ENCODE peak calls at places on chromosomes 12 and 14, in ten cellular contexts. One of them, this sample, is unnamed.

GRCh38 chr14:92513204-92513965 is at the start of gene RIN3:
- DNase-seq in H1: peak; percentile 72
- DNase-seq in EL: peak; percentile 78
- DNase-seq in activated CD4-positive, alpha-beta T cell treated with anti-CD3 and anti-CD28 coated beads for 4 hours: peak; percentile 30
- DNase-seq in M059J: peak; percentile 67
- DNase-seq in stimulated activated CD4-positive, alpha-beta T cell treated with anti-CD3 and anti-CD28 coated beads, Interleukin-15, amount 100 ng/mL, for 1 hour: peak; percentile 24
- DNase-seq in naive thymus-derived CD4-positive, alpha-beta T cell: peak; percentile 43
- DNase-seq in brain microvascular endothelial cell: peak; percentile 34
- DNase-seq in MV-4-11: no peak
- DNase-seq in Panc1: no peak
- DNase-seq in this sample: peak; percentile 64

GRCh38 chr14:80956922-80957321 is 1.5 kb downstream of the TSHR start:
- DNase-seq in H1: no peak
- DNase-seq in MV-4-11: peak; percentile 49
- DNase-seq in EL: no peak
- DNase-seq in naive thymus-derived CD4-positive, alpha-beta T cell: no peak
- DNase-seq in activated CD4-positive, alpha-beta T cell treated with anti-CD3 and anti-CD28 coated beads for 4 hours: no peak
- DNase-seq in M059J: no peak
- DNase-seq in brain microvascular endothelial cell: no peak
- DNase-seq in stimulated activated CD4-positive, alpha-beta T cell treated with anti-CD3 and anti-CD28 coated beads, Interleukin-15, amount 100 ng/mL, for 1 hour: no peak
- DNase-seq in Panc1: no peak
- DNase-seq in this sample: no peak

GRCh38 chr12:65459545-65459944 is 181.1 kb downstream of the MSRB3 start:
- DNase-seq in naive thymus-derived CD4-positive, alpha-beta T cell: no peak
- DNase-seq in MV-4-11: no peak
- DNase-seq in H1: no peak
- DNase-seq in stimulated activated CD4-positive, alpha-beta T cell treated with anti-CD3 and anti-CD28 coated beads, Interleukin-15, amount 100 ng/mL, for 1 hour: no peak
- DNase-seq in EL: no peak
- DNase-seq in activated CD4-positive, alpha-beta T cell treated with anti-CD3 and anti-CD28 coated beads for 4 hours: no peak
- DNase-seq in brain microvascular endothelial cell: no peak
- DNase-seq in M059J: no peak
- DNase-seq in Panc1: no peak
- DNase-seq in this sample: no peak

GRCh38 chr14:64841772-64842490 is 37.8 kb downstream of the SPTB start:
- DNase-seq in EL: no peak
- DNase-seq in activated CD4-positive, alpha-beta T cell treated with anti-CD3 and anti-CD28 coated beads for 4 hours: no peak
- DNase-seq in MV-4-11: no peak
- DNase-seq in stimulated activated CD4-positive, alpha-beta T cell treated with anti-CD3 and anti-CD28 coated beads, Interleukin-15, amount 100 ng/mL, for 1 hour: no peak
- DNase-seq in Panc1: no peak
- DNase-seq in naive thymus-derived CD4-positive, alpha-beta T cell: no peak
- DNase-seq in H1: no peak
- DNase-seq in brain microvascular endothelial cell: no peak
- DNase-seq in M059J: peak; percentile 53
- DNase-seq in this sample: no peak

GRCh38 chr14:102926104-102926503 is 3.6 kb downstream of the AMN start:
- DNase-seq in MV-4-11: no peak
- DNase-seq in stimulated activated CD4-positive, alpha-beta T cell treated with anti-CD3 and anti-CD28 coated beads, Interleukin-15, amount 100 ng/mL, for 1 hour: no peak
- DNase-seq in naive thymus-derived CD4-positive, alpha-beta T cell: no peak
- DNase-seq in brain microvascular endothelial cell: no peak
- DNase-seq in H1: no peak
- DNase-seq in Panc1: no peak
- DNase-seq in EL: no peak
- DNase-seq in activated CD4-positive, alpha-beta T cell treated with anti-CD3 and anti-CD28 coated beads for 4 hours: no peak
- DNase-seq in M059J: no peak
- DNase-seq in this sample: no peak

GRCh38 chr14:99672506-99673327 is 11.4 kb upstream of the CYP46A1 start:
- DNase-seq in activated CD4-positive, alpha-beta T cell treated with anti-CD3 and anti-CD28 coated beads for 4 hours: no peak
- DNase-seq in Panc1: no peak
- DNase-seq in M059J: no peak
- DNase-seq in brain microvascular endothelial cell: no peak
- DNase-seq in EL: no peak
- DNase-seq in MV-4-11: peak; percentile 63
- DNase-seq in naive thymus-derived CD4-positive, alpha-beta T cell: no peak
- DNase-seq in H1: no peak
- DNase-seq in stimulated activated CD4-positive, alpha-beta T cell treated with anti-CD3 and anti-CD28 coated beads, Interleukin-15, amount 100 ng/mL, for 1 hour: no peak
- DNase-seq in this sample: no peak

GRCh38 chr12:57726151-57726883 is 12.2 kb downstream of the AGAP2 start:
- DNase-seq in Panc1: no peak
- DNase-seq in MV-4-11: no peak
- DNase-seq in M059J: peak; percentile 80
- DNase-seq in naive thymus-derived CD4-positive, alpha-beta T cell: peak; percentile 32
- DNase-seq in brain microvascular endothelial cell: peak; percentile 79
- DNase-seq in stimulated activated CD4-positive, alpha-beta T cell treated with anti-CD3 and anti-CD28 coated beads, Interleukin-15, amount 100 ng/mL, for 1 hour: no peak
- DNase-seq in activated CD4-positive, alpha-beta T cell treated with anti-CD3 and anti-CD28 coated beads for 4 hours: no peak
- DNase-seq in EL: peak; percentile 91
- DNase-seq in H1: peak; percentile 95
- DNase-seq in this sample: peak; percentile 96

GRCh38 chr14:22113401-22113800 is 439.8 kb upstream of the OR4E1 start:
- DNase-seq in naive thymus-derived CD4-positive, alpha-beta T cell: no peak
- DNase-seq in Panc1: no peak
- DNase-seq in M059J: no peak
- DNase-seq in brain microvascular endothelial cell: no peak
- DNase-seq in H1: no peak
- DNase-seq in activated CD4-positive, alpha-beta T cell treated with anti-CD3 and anti-CD28 coated beads for 4 hours: no peak
- DNase-seq in stimulated activated CD4-positive, alpha-beta T cell treated with anti-CD3 and anti-CD28 coated beads, Interleukin-15, amount 100 ng/mL, for 1 hour: no peak
- DNase-seq in EL: no peak
- DNase-seq in MV-4-11: no peak
- DNase-seq in this sample: no peak

GRCh38 chr14:99909500-99910064 is 116.4 kb downstream of the EML1 start:
- DNase-seq in H1: peak; percentile 31
- DNase-seq in M059J: no peak
- DNase-seq in Panc1: no peak
- DNase-seq in MV-4-11: no peak
- DNase-seq in brain microvascular endothelial cell: no peak
- DNase-seq in EL: peak; percentile 18
- DNase-seq in stimulated activated CD4-positive, alpha-beta T cell treated with anti-CD3 and anti-CD28 coated beads, Interleukin-15, amount 100 ng/mL, for 1 hour: no peak
- DNase-seq in naive thymus-derived CD4-positive, alpha-beta T cell: no peak
- DNase-seq in activated CD4-positive, alpha-beta T cell treated with anti-CD3 and anti-CD28 coated beads for 4 hours: no peak
- DNase-seq in this sample: peak; percentile 5

GRCh38 chr12:119171691-119172090 is 7.0 kb upstream of the HSPB8 start:
- DNase-seq in stimulated activated CD4-positive, alpha-beta T cell treated with anti-CD3 and anti-CD28 coated beads, Interleukin-15, amount 100 ng/mL, for 1 hour: no peak
- DNase-seq in MV-4-11: no peak
- DNase-seq in EL: no peak
- DNase-seq in brain microvascular endothelial cell: no peak
- DNase-seq in Panc1: no peak
- DNase-seq in naive thymus-derived CD4-positive, alpha-beta T cell: no peak
- DNase-seq in activated CD4-positive, alpha-beta T cell treated with anti-CD3 and anti-CD28 coated beads for 4 hours: no peak
- DNase-seq in H1: no peak
- DNase-seq in M059J: no peak
- DNase-seq in this sample: no peak

GRCh38 chr14:104827173-104828055 is 26.5 kb downstream of the ZBTB42 start:
- DNase-seq in H1: peak; percentile 89
- DNase-seq in EL: peak; percentile 34
- DNase-seq in MV-4-11: peak; percentile 28
- DNase-seq in M059J: no peak
- DNase-seq in Panc1: no peak
- DNase-seq in stimulated activated CD4-positive, alpha-beta T cell treated with anti-CD3 and anti-CD28 coated beads, Interleukin-15, amount 100 ng/mL, for 1 hour: peak; percentile 16
- DNase-seq in activated CD4-positive, alpha-beta T cell treated with anti-CD3 and anti-CD28 coated beads for 4 hours: peak; percentile 50
- DNase-seq in naive thymus-derived CD4-positive, alpha-beta T cell: peak; percentile 54
- DNase-seq in brain microvascular endothelial cell: no peak
- DNase-seq in this sample: peak; percentile 64

GRCh38 chr14:60654303-60654925 is 5.1 kb upstream of the SIX1 start:
- DNase-seq in M059J: peak; percentile 48
- DNase-seq in brain microvascular endothelial cell: no peak
- DNase-seq in activated CD4-positive, alpha-beta T cell treated with anti-CD3 and anti-CD28 coated beads for 4 hours: no peak
- DNase-seq in stimulated activated CD4-positive, alpha-beta T cell treated with anti-CD3 and anti-CD28 coated beads, Interleukin-15, amount 100 ng/mL, for 1 hour: no peak
- DNase-seq in H1: no peak
- DNase-seq in MV-4-11: no peak
- DNase-seq in EL: peak; percentile 81
- DNase-seq in naive thymus-derived CD4-positive, alpha-beta T cell: no peak
- DNase-seq in Panc1: no peak
- DNase-seq in this sample: no peak

GRCh38 chr12:125300249-125300648 is 235.0 kb downstream of the AACS start:
- DNase-seq in M059J: no peak
- DNase-seq in EL: no peak
- DNase-seq in H1: no peak
- DNase-seq in naive thymus-derived CD4-positive, alpha-beta T cell: no peak
- DNase-seq in brain microvascular endothelial cell: no peak
- DNase-seq in Panc1: no peak
- DNase-seq in stimulated activated CD4-positive, alpha-beta T cell treated with anti-CD3 and anti-CD28 coated beads, Interleukin-15, amount 100 ng/mL, for 1 hour: no peak
- DNase-seq in MV-4-11: no peak
- DNase-seq in activated CD4-positive, alpha-beta T cell treated with anti-CD3 and anti-CD28 coated beads for 4 hours: no peak
- DNase-seq in this sample: no peak

GRCh38 chr12:105554223-105554678 is 223.8 kb downstream of the C12orf75 start:
- DNase-seq in brain microvascular endothelial cell: no peak
- DNase-seq in Panc1: no peak
- DNase-seq in activated CD4-positive, alpha-beta T cell treated with anti-CD3 and anti-CD28 coated beads for 4 hours: no peak
- DNase-seq in MV-4-11: no peak
- DNase-seq in H1: no peak
- DNase-seq in stimulated activated CD4-positive, alpha-beta T cell treated with anti-CD3 and anti-CD28 coated beads, Interleukin-15, amount 100 ng/mL, for 1 hour: no peak
- DNase-seq in naive thymus-derived CD4-positive, alpha-beta T cell: no peak
- DNase-seq in M059J: peak; percentile 78
- DNase-seq in EL: no peak
- DNase-seq in this sample: no peak

GRCh38 chr12:50579757-50580267 is 75.0 kb downstream of the DIP2B start:
- DNase-seq in Panc1: no peak
- DNase-seq in brain microvascular endothelial cell: no peak
- DNase-seq in activated CD4-positive, alpha-beta T cell treated with anti-CD3 and anti-CD28 coated beads for 4 hours: no peak
- DNase-seq in EL: peak; percentile 23
- DNase-seq in naive thymus-derived CD4-positive, alpha-beta T cell: no peak
- DNase-seq in stimulated activated CD4-positive, alpha-beta T cell treated with anti-CD3 and anti-CD28 coated beads, Interleukin-15, amount 100 ng/mL, for 1 hour: no peak
- DNase-seq in MV-4-11: peak; percentile 43
- DNase-seq in M059J: peak; percentile 86
- DNase-seq in H1: no peak
- DNase-seq in this sample: no peak

GRCh38 chr12:70553391-70553859 is 83.8 kb downstream of the PTPRB start:
- DNase-seq in MV-4-11: no peak
- DNase-seq in brain microvascular endothelial cell: no peak
- DNase-seq in M059J: no peak
- DNase-seq in EL: no peak
- DNase-seq in activated CD4-positive, alpha-beta T cell treated with anti-CD3 and anti-CD28 coated beads for 4 hours: no peak
- DNase-seq in Panc1: no peak
- DNase-seq in naive thymus-derived CD4-positive, alpha-beta T cell: no peak
- DNase-seq in stimulated activated CD4-positive, alpha-beta T cell treated with anti-CD3 and anti-CD28 coated beads, Interleukin-15, amount 100 ng/mL, for 1 hour: no peak
- DNase-seq in H1: no peak
- DNase-seq in this sample: no peak

GRCh38 chr12:63668028-63668799 is at the start of gene DPY19L2:
- DNase-seq in activated CD4-positive, alpha-beta T cell treated with anti-CD3 and anti-CD28 coated beads for 4 hours: no peak
- DNase-seq in naive thymus-derived CD4-positive, alpha-beta T cell: peak; percentile 50
- DNase-seq in stimulated activated CD4-positive, alpha-beta T cell treated with anti-CD3 and anti-CD28 coated beads, Interleukin-15, amount 100 ng/mL, for 1 hour: peak; percentile 26
- DNase-seq in MV-4-11: no peak
- DNase-seq in H1: peak; percentile 80
- DNase-seq in M059J: peak; percentile 82
- DNase-seq in Panc1: no peak
- DNase-seq in EL: peak; percentile 88
- DNase-seq in brain microvascular endothelial cell: peak; percentile 46
- DNase-seq in this sample: peak; percentile 95

GRCh38 chr12:9732966-9733461 is at the start of gene CLECL1:
- DNase-seq in EL: no peak
- DNase-seq in MV-4-11: peak; percentile 72
- DNase-seq in M059J: no peak
- DNase-seq in Panc1: no peak
- DNase-seq in naive thymus-derived CD4-positive, alpha-beta T cell: no peak
- DNase-seq in activated CD4-positive, alpha-beta T cell treated with anti-CD3 and anti-CD28 coated beads for 4 hours: no peak
- DNase-seq in H1: no peak
- DNase-seq in brain microvascular endothelial cell: no peak
- DNase-seq in stimulated activated CD4-positive, alpha-beta T cell treated with anti-CD3 and anti-CD28 coated beads, Interleukin-15, amount 100 ng/mL, for 1 hour: no peak
- DNase-seq in this sample: no peak

GRCh38 chr14:89000007-89000942 is 175.8 kb downstream of the TTC8 start:
- DNase-seq in H1: no peak
- DNase-seq in M059J: peak; percentile 93
- DNase-seq in EL: peak; percentile 96
- DNase-seq in activated CD4-positive, alpha-beta T cell treated with anti-CD3 and anti-CD28 coated beads for 4 hours: peak; percentile 1
- DNase-seq in MV-4-11: peak; percentile 96
- DNase-seq in Panc1: no peak
- DNase-seq in stimulated activated CD4-positive, alpha-beta T cell treated with anti-CD3 and anti-CD28 coated beads, Interleukin-15, amount 100 ng/mL, for 1 hour: no peak
- DNase-seq in brain microvascular endothelial cell: peak; percentile 97
- DNase-seq in naive thymus-derived CD4-positive, alpha-beta T cell: no peak
- DNase-seq in this sample: peak; percentile 66

GRCh38 chr14:24057867-24058259 is 6.1 kb downstream of the CARMIL3 start:
- DNase-seq in H1: no peak
- DNase-seq in naive thymus-derived CD4-positive, alpha-beta T cell: no peak
- DNase-seq in MV-4-11: no peak
- DNase-seq in stimulated activated CD4-positive, alpha-beta T cell treated with anti-CD3 and anti-CD28 coated beads, Interleukin-15, amount 100 ng/mL, for 1 hour: no peak
- DNase-seq in M059J: no peak
- DNase-seq in brain microvascular endothelial cell: no peak
- DNase-seq in Panc1: no peak
- DNase-seq in EL: no peak
- DNase-seq in activated CD4-positive, alpha-beta T cell treated with anti-CD3 and anti-CD28 coated beads for 4 hours: no peak
- DNase-seq in this sample: no peak

GRCh38 chr14:34013714-34014055 is 62.8 kb upstream of the EGLN3 start:
- DNase-seq in stimulated activated CD4-positive, alpha-beta T cell treated with anti-CD3 and anti-CD28 coated beads, Interleukin-15, amount 100 ng/mL, for 1 hour: no peak
- DNase-seq in naive thymus-derived CD4-positive, alpha-beta T cell: no peak
- DNase-seq in Panc1: no peak
- DNase-seq in H1: no peak
- DNase-seq in activated CD4-positive, alpha-beta T cell treated with anti-CD3 and anti-CD28 coated beads for 4 hours: no peak
- DNase-seq in MV-4-11: peak; percentile 92
- DNase-seq in EL: no peak
- DNase-seq in brain microvascular endothelial cell: no peak
- DNase-seq in M059J: no peak
- DNase-seq in this sample: no peak

GRCh38 chr14:67583711-67584644 is 16.1 kb downstream of the PIGH start:
- DNase-seq in stimulated activated CD4-positive, alpha-beta T cell treated with anti-CD3 and anti-CD28 coated beads, Interleukin-15, amount 100 ng/mL, for 1 hour: no peak
- DNase-seq in EL: peak; percentile 51
- DNase-seq in brain microvascular endothelial cell: peak; percentile 43
- DNase-seq in H1: no peak
- DNase-seq in MV-4-11: no peak
- DNase-seq in activated CD4-positive, alpha-beta T cell treated with anti-CD3 and anti-CD28 coated beads for 4 hours: peak; percentile 22
- DNase-seq in M059J: peak; percentile 55
- DNase-seq in naive thymus-derived CD4-positive, alpha-beta T cell: no peak
- DNase-seq in Panc1: peak; percentile 39
- DNase-seq in this sample: peak; percentile 46